ENCODE peak calls at places on chromosomes 5 and 9, in four cellular contexts. X is ELR, E is ACHN, F is hypothalamus. A is an unnamed sample.

GRCh38 chr5:181098642-181099452 is 32.1 kb downstream of the OR2V1 start:
- DNase-seq in X (peak), F (no peak), E (no peak), A (no peak)

GRCh38 chr9:121718063-121718462 is 66.6 kb downstream of the DAB2IP start:
- DNase-seq in F (no peak), E (no peak), X (peak), A (no peak)

GRCh38 chr5:36728697-36729543 is 122.5 kb downstream of the SLC1A3 start:
- DNase-seq in F (no peak), E (peak), X (peak), A (peak)

GRCh38 chr5:78821519-78821918 is 163.6 kb downstream of the ARSB start:
- DNase-seq in E (no peak), F (no peak), X (no peak), A (no peak)

GRCh38 chr5:39151731-39152130 is 67.6 kb downstream of the FYB1 start:
- DNase-seq in E (no peak), X (no peak), F (no peak), A (no peak)

GRCh38 chr9:115115924-115116323 is 2.0 kb downstream of the TNC start:
- DNase-seq in F (no peak), E (peak), X (peak), A (no peak)

GRCh38 chr5:57176350-57176857 is 2.5 kb downstream of the GPBP1 start:
- DNase-seq in F (no peak), E (peak), X (peak), A (peak)

GRCh38 chr5:131855452-131855851 is 58.6 kb upstream of the FNIP1 start:
- DNase-seq in F (no peak), X (no peak), E (no peak), A (no peak)

GRCh38 chr5:129448654-129449053 is 11.4 kb upstream of the ADAMTS19 start:
- DNase-seq in F (no peak), E (no peak), X (no peak), A (no peak)

GRCh38 chr5:173612948-173613347 is 3.5 kb downstream of the BOD1 start:
- DNase-seq in X (no peak), F (no peak), E (no peak), A (no peak)

GRCh38 chr5:138702166-138702826 is 50.9 kb upstream of the CTNNA1 start:
- DNase-seq in X (no peak), E (no peak), F (no peak), A (no peak)

GRCh38 chr9:99226054-99226453 is 4.0 kb downstream of the SEC61B start:
- DNase-seq in F (no peak), X (no peak), E (no peak), A (no peak)

GRCh38 chr9:18972675-18973074 is 60.3 kb downstream of the SAXO1 start:
- DNase-seq in E (no peak), X (no peak), F (no peak), A (no peak)

GRCh38 chr5:139100825-139101224 is 97.3 kb downstream of the SIL1 start:
- DNase-seq in E (no peak), X (peak), F (no peak), A (peak)

GRCh38 chr5:150082364-150082763 is 4.0 kb downstream of the CSF1R start:
- DNase-seq in X (no peak), F (no peak), E (no peak), A (no peak)

GRCh38 chr5:179261301-179262125 is 83.7 kb downstream of the ADAMTS2 start:
- DNase-seq in E (no peak), F (no peak), X (peak), A (no peak)

GRCh38 chr5:69492391-69493234 is at the start of gene OCLN:
- DNase-seq in X (peak), E (peak), F (no peak), A (peak)

GRCh38 chr5:135436856-135437795 is 10.0 kb downstream of the DCANP1 start:
- DNase-seq in X (peak), E (no peak), F (no peak), A (no peak)

GRCh38 chr9:87494970-87495471 is 2.6 kb upstream of the DAPK1 start:
- DNase-seq in E (no peak), F (no peak), X (no peak), A (peak)